ENCODE peak calls at places on chromosomes 11 and 22, in four cellular contexts. X, G, W and E are unnamed samples.

GRCh38 chr11:45053736-45054446 is 92.5 kb upstream of the PRDM11 start:
- DNase-seq in G (no peak), X (no peak), W (no peak), E (no peak)

GRCh38 chr22:36765943-36766450 is 9.9 kb downstream of the IFT27 start:
- DNase-seq in W (no peak), X (no peak), G (no peak), E (no peak)

GRCh38 chr11:128741511-128741910 is 47.6 kb downstream of the FLI1 start:
- DNase-seq in X (no peak), W (no peak), G (no peak), E (no peak)

GRCh38 chr11:123381149-123381548 is 48.9 kb upstream of the GRAMD1B start:
- DNase-seq in W (no peak), G (no peak), X (no peak), E (no peak)

GRCh38 chr11:10407749-10408472 is 47.2 kb upstream of the AMPD3 start:
- DNase-seq in X (no peak), W (peak), G (no peak), E (no peak)

GRCh38 chr11:35214792-35215193 is 75.8 kb downstream of the CD44 start:
- DNase-seq in W (no peak), G (peak), X (no peak), E (no peak)

GRCh38 chr11:20162824-20163777 is 2.8 kb upstream of the DBX1 start:
- DNase-seq in G (no peak), X (no peak), W (no peak), E (no peak)

GRCh38 chr11:60130496-60130895 is 42.0 kb downstream of the MS4A2 start:
- DNase-seq in X (no peak), W (peak), G (peak), E (peak)

GRCh38 chr11:8693555-8693954 is 11.0 kb downstream of the RPL27A start:
- DNase-seq in W (no peak), G (no peak), X (no peak), E (no peak)

GRCh38 chr11:67022341-67022933 is 497 bp upstream of the SYT12 start:
- DNase-seq in W (no peak), G (no peak), X (no peak), E (no peak)

GRCh38 chr11:26473216-26474194 is 98.6 kb downstream of the MUC15 start:
- DNase-seq in W (no peak), X (no peak), G (no peak), E (no peak)

GRCh38 chr11:70547821-70548670 is 149.7 kb downstream of the CTTN start:
- DNase-seq in W (no peak), G (no peak), X (no peak), E (no peak)

GRCh38 chr11:3136542-3137455 is 28.3 kb downstream of the OSBPL5 start:
- DNase-seq in W (no peak), X (no peak), G (no peak), E (no peak)

GRCh38 chr22:24289781-24290181 is 19.1 kb downstream of the SPECC1L start:
- DNase-seq in X (no peak), W (no peak), G (no peak), E (peak)

GRCh38 chr11:107176148-107177105 is 158.2 kb upstream of the GUCY1A2 start:
- DNase-seq in G (no peak), W (no peak), X (no peak), E (no peak)

GRCh38 chr11:117220568-117220967 is 11.3 kb downstream of the PCSK7 start:
- DNase-seq in W (no peak), X (no peak), G (no peak), E (no peak)

GRCh38 chr11:134533511-134533910 is 121.5 kb upstream of the B3GAT1 start:
- DNase-seq in X (no peak), W (no peak), G (no peak), E (no peak)

DNA sequence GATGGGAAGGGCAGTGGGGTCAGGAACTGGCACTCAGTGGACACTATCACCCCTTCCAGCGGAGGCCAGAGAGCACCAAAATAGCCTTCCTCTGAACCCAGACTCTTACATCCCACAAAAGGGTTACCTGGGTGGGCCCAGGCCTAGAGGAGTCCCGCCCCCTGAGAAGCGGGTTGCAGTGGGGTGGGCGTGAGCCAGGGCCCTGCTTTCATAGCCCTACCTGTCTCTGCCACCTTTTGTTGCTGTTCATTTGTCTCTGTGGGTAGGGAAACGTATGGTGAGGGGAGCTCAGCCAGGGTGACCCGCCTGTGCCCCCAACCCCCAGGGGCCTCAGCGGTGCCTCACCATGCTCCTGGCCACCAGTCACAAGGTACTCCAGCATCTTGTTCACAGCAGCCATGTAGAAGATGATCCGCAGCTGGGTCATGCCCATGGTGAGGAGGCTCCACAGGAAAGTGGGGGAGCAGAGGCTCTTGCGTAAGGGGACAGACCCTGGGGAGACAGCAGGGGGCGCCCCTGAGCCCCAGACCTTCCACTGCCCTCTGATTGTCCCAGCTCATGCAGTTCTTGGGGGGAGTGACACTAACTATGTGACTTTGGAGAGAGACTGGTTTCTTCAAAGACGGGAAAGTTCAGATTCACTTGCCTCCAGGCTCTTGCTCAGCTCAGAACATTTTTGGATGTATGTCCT is 24.0 kb downstream of the SLC43A1 start:
- DNase-seq in W (peak), X (no peak), G (no peak), E (peak)
- TF ChIP-seq CBX5 in W (no peak), X (no peak), G (no peak), E (no peak)

GRCh38 chr11:31799794-31800397 is 11.2 kb downstream of the PAX6 start:
- DNase-seq in X (no peak), W (no peak), G (no peak), E (no peak)

GRCh38 chr11:31802000-31802551 is 9.0 kb downstream of the PAX6 start:
- DNase-seq in W (no peak), X (no peak), G (no peak), E (no peak)

GRCh38 chr11:31800398-31801265 is 10.5 kb downstream of the PAX6 start:
- DNase-seq in W (no peak), X (no peak), G (no peak), E (no peak)

GRCh38 chr11:31802609-31802989 is 8.5 kb downstream of the PAX6 start:
- DNase-seq in X (no peak), W (no peak), G (no peak), E (no peak)

DNA sequence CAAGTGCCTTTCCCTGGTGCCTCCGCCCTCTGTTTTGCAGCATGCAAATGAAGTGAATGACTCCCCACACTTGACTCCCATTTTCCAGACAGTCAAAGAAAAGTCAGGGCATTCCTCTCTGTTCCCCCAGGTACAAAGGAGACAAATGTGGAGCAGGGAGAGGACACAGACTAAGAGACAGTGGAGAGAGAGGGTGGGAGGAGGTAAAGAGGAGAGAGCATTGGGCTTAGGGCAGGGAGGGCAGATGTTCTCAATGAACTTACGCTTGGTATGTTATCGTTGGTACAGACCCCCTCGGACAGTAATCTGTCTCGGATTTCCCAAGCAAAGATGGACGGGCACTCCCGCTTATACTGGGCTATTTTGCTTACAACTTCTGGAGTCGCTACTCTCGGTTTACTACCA is 9.8 kb downstream of the PAX6 start:
- DNase-seq in W (no peak), X (no peak), G (no peak), E (no peak)
- TF ChIP-seq EZH2 in W (no peak), X (no peak), G (peak), E (no peak)

DNA sequence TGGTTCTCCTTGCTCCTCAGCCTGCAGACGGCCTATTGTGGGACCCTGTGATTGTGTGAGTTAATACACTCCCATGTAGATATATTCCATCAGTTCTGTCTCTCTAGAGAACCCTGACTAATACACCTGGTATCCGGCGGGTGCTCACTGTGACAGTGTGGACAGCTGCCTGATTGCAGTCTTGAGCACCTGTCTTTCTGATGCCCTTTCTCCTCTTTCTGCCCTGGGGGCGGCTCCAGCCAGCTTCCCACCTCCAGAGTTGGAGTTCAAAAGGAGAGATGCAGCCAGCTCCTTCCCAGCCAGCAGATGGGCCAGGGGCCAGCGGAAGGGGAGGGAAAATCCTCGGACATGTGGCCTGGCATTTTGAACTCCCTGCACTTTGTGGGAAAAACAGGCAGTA is 15.0 kb downstream of the SMIM38 start:
- DNase-seq in W (no peak), G (no peak), X (no peak), E (no peak)
- TF ChIP-seq CBX5 in W (no peak), G (no peak), X (no peak), E (no peak)

GRCh38 chr11:31807791-31808074 is 3.4 kb downstream of the PAX6 start:
- DNase-seq in X (no peak), G (no peak), W (no peak), E (no peak)

GRCh38 chr11:31805037-31805628 is 6.0 kb downstream of the PAX6 start:
- DNase-seq in W (no peak), G (no peak), X (no peak), E (no peak)

GRCh38 chr11:31805629-31806185 is 5.4 kb downstream of the PAX6 start:
- DNase-seq in W (no peak), X (no peak), G (no peak), E (no peak)

GRCh38 chr11:31806944-31807790 is 4.0 kb downstream of the PAX6 start:
- DNase-seq in W (no peak), X (no peak), G (no peak), E (no peak)

GRCh38 chr11:31806186-31806943 is 4.8 kb downstream of the PAX6 start:
- DNase-seq in G (no peak), X (no peak), W (no peak), E (no peak)
- TF ChIP-seq EZH2 in G (no peak), X (no peak), W (no peak), E (no peak)

GRCh38 chr22:47012589-47013365 is 250.3 kb downstream of the TBC1D22A start:
- DNase-seq in W (peak), X (no peak), G (no peak), E (peak)
- TF ChIP-seq CBX5 in W (no peak), X (no peak), G (no peak), E (no peak)

DNA sequence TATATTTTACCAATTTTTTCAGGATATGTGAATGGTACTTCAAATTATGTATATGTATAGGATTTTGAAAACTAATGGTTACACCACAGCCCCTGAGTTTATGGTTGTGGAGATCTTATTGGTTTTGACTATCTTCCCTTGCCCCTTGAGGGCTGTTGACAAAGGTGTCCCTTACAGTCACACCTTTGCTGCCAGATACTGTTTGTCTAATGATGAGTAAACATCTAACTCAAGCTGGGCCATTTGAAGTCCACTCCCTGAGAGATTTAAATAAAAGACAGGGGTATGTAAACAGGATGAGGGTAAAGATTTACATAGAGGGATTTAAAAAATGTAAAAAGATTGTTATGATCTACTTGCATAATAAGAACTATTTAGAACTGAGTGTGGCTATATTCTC is 38.9 kb upstream of the LUZP2 start:
- DNase-seq in W (no peak), G (no peak), X (no peak), E (no peak)
- TF ChIP-seq EZH2 in W (no peak), G (no peak), X (no peak), E (no peak)

GRCh38 chr11:587978-588380 is 11.7 kb downstream of the PHRF1 start:
- DNase-seq in W (peak), X (no peak), G (no peak), E (peak)
- TF ChIP-seq CBX5 in W (peak), X (no peak), G (no peak), E (no peak)